ENCODE peak calls at places on chromosomes 6 and 20, in five cellular contexts. G is heart right ventricle, O is lung, W is endodermal cell, B is heart left ventricle. E is an unnamed sample. For H3K36me3, the result is how much of the 10 kb centered on the place peaks cover.

GRCh38 chr6:98835149-98836024 is 1.0 kb downstream of the POU3F2 start:
- DNase-seq in W (peak), B (no peak), O (no peak), G (peak), E (no peak)

GRCh38 chr20:19003759-19004336 is 190.3 kb downstream of the SCP2D1 start:
- DNase-seq in B (no peak), G (no peak), O (no peak), W (no peak), E (no peak)

GRCh38 chr6:119879731-119880130 is 530.2 kb upstream of the MAN1A1 start:
- DNase-seq in G (no peak), W (no peak), B (no peak), O (no peak), E (no peak)

GRCh38 chr6:47247227-47247797 is 62.4 kb downstream of the TNFRSF21 start:
- DNase-seq in W (no peak), B (peak), O (no peak), G (no peak), E (peak)

GRCh38 chr6:35601331-35602132 is 87.2 kb downstream of the FKBP5 start:
- DNase-seq in O (peak), B (peak), G (no peak), W (peak), E (peak)

GRCh38 chr20:33273117-33273851 is 9.7 kb upstream of the BPIFB1 start:
- DNase-seq in B (no peak), W (peak), O (no peak), G (no peak), E (no peak)

GRCh38 chr6:38713812-38714211 is 1.3 kb upstream of the DNAH8 start:
- DNase-seq in O (no peak), W (no peak), B (no peak), G (no peak), E (peak)

GRCh38 chr6:20605581-20605980 is 71.3 kb downstream of the CDKAL1 start:
- DNase-seq in W (no peak), B (no peak), G (no peak), O (no peak), E (peak)

GRCh38 chr6:142478117-142478516 is 176.3 kb downstream of the ADGRG6 start:
- DNase-seq in W (peak), G (no peak), B (no peak), O (no peak), E (peak)

GRCh38 chr6:158654960-158655485 is 5.2 kb downstream of the SYTL3 start:
- DNase-seq in W (peak), O (peak), B (no peak), G (no peak), E (no peak)

GRCh38 chr6:155645328-155645727 is 189.7 kb upstream of the NOX3 start:
- DNase-seq in O (no peak), G (no peak), B (no peak), W (no peak), E (peak)

GRCh38 chr6:40962241-40962640 is 76.8 kb downstream of the UNC5CL start:
- DNase-seq in W (no peak), B (no peak), O (no peak), G (no peak), E (peak)

GRCh38 chr20:51331466-51331865 is 211.1 kb downstream of the NFATC2 start:
- DNase-seq in W (no peak), O (no peak), G (no peak), B (no peak), E (no peak)

GRCh38 chr20:31602779-31603441 is 2.2 kb upstream of the ID1 start:
- DNase-seq in W (peak), G (no peak), O (no peak), B (no peak), E (peak)

GRCh38 chr6:159800141-159800865 is at the start of gene PNLDC1:
- DNase-seq in B (no peak), O (no peak), G (no peak), W (no peak), E (no peak)

GRCh38 chr6:150006961-150007464 is 18.3 kb downstream of the RAET1L start:
- DNase-seq in W (peak), G (no peak), O (no peak), B (no peak), E (no peak)

GRCh38 chr6:87968435-87969278 is 79.0 kb upstream of the SPACA1 start:
- DNase-seq in O (peak), W (peak), G (no peak), B (no peak), E (peak)

GRCh38 chr6:21003780-21004541 is 469.7 kb downstream of the CDKAL1 start:
- DNase-seq in O (no peak), G (no peak), W (no peak), B (no peak), E (peak)

GRCh38 chr6:13327691-13328075 is 654 bp downstream of the TBC1D7 start:
- DNase-seq in G (no peak), W (no peak), O (no peak), B (no peak), E (peak)

GRCh38 chr20:25447671-25448070 is 40.2 kb downstream of the GINS1 start:
- DNase-seq in O (no peak), G (no peak), W (no peak), B (no peak), E (no peak)

GRCh38 chr6:52612336-52613096 is 35.7 kb upstream of the TRAM2 start:
- DNase-seq in O (no peak), B (no peak), G (no peak), W (no peak), E (no peak)

GRCh38 chr20:57783196-57783595 is 73.4 kb upstream of the PMEPA1 start:
- DNase-seq in O (no peak), B (no peak), W (peak), G (no peak), E (no peak)

GRCh38 chr20:34215711-34216381 is 25.4 kb upstream of the ASIP start:
- DNase-seq in O (peak), W (peak), G (peak), B (peak), E (peak)

GRCh38 chr6:108735991-108736345 is 112.3 kb upstream of the ARMC2 start:
- DNase-seq in B (no peak), G (no peak), W (peak), O (no peak), E (no peak)

GRCh38 chr6:34237316-34237721 is 646 bp downstream of the HMGA1 start:
- DNase-seq in W (no peak), G (peak), B (peak), O (no peak), E (no peak)

GRCh38 chr20:5065489-5066383 is 54.0 kb downstream of the PCNA start:
- DNase-seq in B (peak), G (peak), O (peak), W (peak), E (peak)

GRCh38 chr6:118808794-118809668 is 84.9 kb upstream of the ASF1A start:
- DNase-seq in B (no peak), G (no peak), O (no peak), W (no peak), E (no peak)

GRCh38 chr6:28910901-28911680 is 12.7 kb downstream of the TRIM27 start:
- DNase-seq in B (no peak), W (no peak), O (no peak), G (no peak), E (peak)

GRCh38 chr6:36444470-36444869 is 1.7 kb downstream of the KCTD20 start:
- DNase-seq in B (no peak), W (no peak), G (no peak), O (no peak), E (peak)

GRCh38 chr20:17617868-17618672 is 48.2 kb downstream of the DSTN start:
- DNase-seq in O (no peak), W (no peak), G (no peak), B (peak), E (no peak)

GRCh38 chr20:9279905-9280304 is 211.0 kb downstream of the PLCB4 start:
- DNase-seq in B (no peak), G (no peak), W (no peak), O (no peak), E (no peak)

GRCh38 chr6:27862396-27863061 is 49.7 kb downstream of the OR2B2 start:
- DNase-seq in B (no peak), W (no peak), G (no peak), O (no peak), E (peak)

GRCh38 chr20:19987046-19987445 is 30.1 kb upstream of the NAA20 start:
- DNase-seq in W (no peak), G (no peak), O (no peak), B (no peak), E (no peak)

GRCh38 chr20:1894951-1895673 is at the start of gene SIRPA:
- DNase-seq in W (peak), G (peak), O (peak), B (peak), E (no peak)

GRCh38 chr6:169070506-169071176 is 183.0 kb downstream of the THBS2 start:
- DNase-seq in B (peak), W (no peak), O (peak), G (peak), E (peak)

GRCh38 chr20:24235740-24236139 is 233.7 kb upstream of the SYNDIG1 start:
- DNase-seq in W (no peak), B (no peak), O (no peak), G (no peak), E (no peak)

GRCh38 chr6:129732542-129732941 is 22.6 kb upstream of the ARHGAP18 start:
- DNase-seq in W (no peak), B (no peak), O (no peak), G (no peak), E (peak)

GRCh38 chr6:108438918-108439317 is 121.8 kb upstream of the FOXO3 start:
- DNase-seq in W (no peak), O (no peak), G (no peak), B (no peak), E (no peak)

GRCh38 chr6:66568271-66568670 is 861.2 kb upstream of the EYS start:
- DNase-seq in W (peak), B (no peak), G (no peak), O (no peak), E (no peak)

GRCh38 chr6:97186416-97186999 is 96.5 kb downstream of the MMS22L start:
- DNase-seq in B (peak), W (peak), O (peak), G (peak), E (peak)

GRCh38 chr6:73216859-73217258 is 8.4 kb downstream of the KHDC1L start:
- DNase-seq in G (no peak), W (no peak), B (no peak), O (no peak), E (no peak)
- TF ChIP-seq CTCF in G (no peak), W (no peak), B (no peak), O (no peak), E (no peak)

GRCh38 chr6:42659806-42660205 is 62.6 kb downstream of the PRPH2 start:
- DNase-seq in O (no peak), G (no peak), B (no peak), W (no peak), E (no peak)

DNA sequence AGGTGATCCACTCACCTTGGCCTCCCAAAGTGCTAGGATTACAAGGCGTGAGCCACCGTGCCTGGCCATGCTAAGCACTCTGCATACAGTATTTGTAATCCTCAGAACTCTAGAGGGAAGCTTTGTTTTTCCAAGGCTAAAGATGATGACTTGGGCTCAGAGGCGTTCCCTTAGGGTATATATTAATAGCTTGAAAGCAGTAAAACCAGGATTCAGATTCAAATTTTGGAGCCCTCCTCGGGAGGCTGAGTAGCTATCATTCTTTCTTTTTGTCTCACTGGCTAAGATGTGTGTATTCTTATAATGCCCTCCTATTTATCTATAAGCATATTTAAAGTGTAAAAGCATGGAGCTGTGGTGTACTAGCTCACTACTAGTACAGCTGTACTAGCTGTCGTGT is 68.5 kb downstream of the PRPH2 start:
- DNase-seq in W (no peak), G (no peak), O (no peak), B (no peak), E (no peak)
- H3K36me3 ChIP-seq in W (half or more), G (half or more), O (under half), B (under half), E (under half)

DNA sequence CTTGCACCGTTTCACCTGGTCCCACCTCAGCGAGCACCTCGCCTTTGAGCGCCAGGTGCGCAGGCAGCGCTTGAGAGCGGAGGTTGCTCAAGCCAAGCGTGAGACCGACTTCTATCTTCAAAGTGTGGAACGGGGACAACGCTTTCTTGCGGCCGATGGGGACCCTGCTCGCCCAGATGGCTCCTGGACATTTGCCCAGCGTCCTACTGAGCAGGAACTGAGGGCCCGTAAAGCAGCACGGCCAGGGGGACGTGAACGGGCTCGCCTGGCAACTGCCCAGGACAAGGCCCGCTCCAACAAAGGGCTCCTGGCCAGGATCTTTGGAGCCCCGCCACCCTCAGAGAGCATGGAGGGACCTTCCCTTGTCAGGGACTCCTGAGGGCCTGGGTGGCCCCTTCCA is 1.5 kb downstream of the ABT1 start:
- DNase-seq in G (no peak), B (no peak), W (no peak), O (no peak), E (no peak)
- H3K4me3 ChIP-seq in G (no peak), B (peak), W (peak), O (no peak), E (no peak)

GRCh38 chr20:53448875-53449274 is 144.8 kb downstream of the ZNF217 start:
- DNase-seq in W (no peak), O (no peak), G (no peak), B (no peak), E (no peak)

DNA sequence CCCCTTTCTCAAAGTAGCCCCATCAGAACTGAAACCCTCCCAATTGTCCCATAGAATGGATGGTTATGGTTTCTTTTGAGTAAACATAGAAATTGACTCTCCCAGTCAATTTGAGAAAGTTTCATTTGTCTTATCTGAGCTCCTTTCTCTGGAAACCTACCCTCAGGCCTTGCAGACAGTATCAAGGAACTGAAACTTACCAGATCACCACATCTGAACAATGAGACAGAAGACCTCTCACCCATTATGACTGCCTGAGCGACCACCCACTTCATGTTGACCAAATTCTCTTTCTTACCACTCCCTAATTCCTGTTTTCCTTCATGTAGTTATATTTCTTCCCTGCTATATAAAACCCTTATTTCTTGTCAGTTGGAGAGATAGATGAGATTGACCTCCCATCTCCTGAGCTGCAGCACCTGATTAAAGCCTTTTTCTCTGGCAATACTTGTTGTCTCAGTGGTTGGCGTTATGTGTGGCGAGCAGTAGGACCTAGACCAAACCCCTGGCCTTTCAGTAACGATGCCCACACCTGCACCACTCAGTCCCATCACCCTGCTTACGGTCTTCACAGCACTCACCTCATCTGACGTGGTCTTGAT is 138.9 kb downstream of the ZNF217 start:
- DNase-seq in B (no peak), G (no peak), O (no peak), W (no peak), E (no peak)
- TF ChIP-seq CTCF in B (no peak), G (no peak), O (no peak), W (no peak), E (no peak)

DNA sequence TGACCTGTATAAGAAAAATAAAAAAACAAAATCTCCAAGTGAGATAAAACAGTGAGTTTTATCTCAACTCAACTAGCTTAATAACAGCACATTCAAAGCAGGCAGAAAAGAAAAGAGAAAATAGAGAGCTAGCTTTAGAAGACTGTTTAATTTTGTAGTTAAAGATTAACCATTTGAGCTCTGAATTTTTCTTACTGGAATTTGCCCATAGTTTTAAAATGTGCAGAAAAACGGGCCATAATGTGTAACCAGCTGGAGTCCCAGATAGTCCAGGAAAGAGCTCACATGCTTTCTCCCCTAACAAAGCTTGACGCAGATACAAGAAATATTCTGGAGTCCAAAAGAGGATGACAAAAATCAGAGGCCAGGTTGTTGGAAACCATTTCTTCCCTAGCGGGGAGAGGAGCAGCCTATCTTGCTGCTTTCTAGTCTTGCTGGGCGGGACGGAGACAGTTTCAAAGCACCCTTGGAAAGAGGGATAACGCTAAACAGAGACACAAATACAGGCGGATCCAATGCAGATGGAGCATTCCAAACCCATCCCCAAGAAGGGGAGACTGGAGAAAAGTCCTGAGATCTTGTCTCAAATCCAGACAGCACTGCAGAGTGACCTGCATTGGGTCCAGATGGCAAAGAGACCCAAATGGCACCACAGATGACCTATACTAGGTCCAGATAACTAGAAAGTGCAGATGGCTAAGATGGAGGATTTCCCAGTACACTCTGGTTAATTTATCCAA is 16.1 kb downstream of the TTK start:
- DNase-seq in W (no peak), G (no peak), B (no peak), O (no peak), E (no peak)
- H3K36me3 ChIP-seq in W (half or more), G (under half), B (under half), O (under half), E (under half)

GRCh38 chr20:48340915-48341314 is 486.9 kb downstream of the PREX1 start:
- DNase-seq in O (no peak), G (no peak), W (no peak), B (no peak), E (no peak)
- H3K4me3 ChIP-seq in O (no peak), G (no peak), W (no peak), B (no peak), E (no peak)

DNA sequence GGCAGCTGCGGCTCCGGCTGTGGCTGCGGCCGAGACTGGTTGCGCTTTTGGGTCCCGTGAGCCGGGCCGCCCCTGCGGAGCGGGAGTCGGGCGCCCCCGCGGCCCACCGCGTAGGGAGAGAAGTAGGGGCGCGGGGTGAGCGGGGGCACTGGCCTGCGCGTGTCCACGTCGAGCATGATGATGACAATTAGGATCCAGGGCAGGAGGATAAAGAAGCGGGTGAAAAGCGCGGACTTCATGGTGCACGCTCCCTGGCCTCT is 739 bp downstream of the B3GAT2 start:
- DNase-seq in W (no peak), B (no peak), G (no peak), O (no peak), E (no peak)
- TF ChIP-seq CTCF in W (peak), B (no peak), G (no peak), O (no peak), E (no peak)

DNA sequence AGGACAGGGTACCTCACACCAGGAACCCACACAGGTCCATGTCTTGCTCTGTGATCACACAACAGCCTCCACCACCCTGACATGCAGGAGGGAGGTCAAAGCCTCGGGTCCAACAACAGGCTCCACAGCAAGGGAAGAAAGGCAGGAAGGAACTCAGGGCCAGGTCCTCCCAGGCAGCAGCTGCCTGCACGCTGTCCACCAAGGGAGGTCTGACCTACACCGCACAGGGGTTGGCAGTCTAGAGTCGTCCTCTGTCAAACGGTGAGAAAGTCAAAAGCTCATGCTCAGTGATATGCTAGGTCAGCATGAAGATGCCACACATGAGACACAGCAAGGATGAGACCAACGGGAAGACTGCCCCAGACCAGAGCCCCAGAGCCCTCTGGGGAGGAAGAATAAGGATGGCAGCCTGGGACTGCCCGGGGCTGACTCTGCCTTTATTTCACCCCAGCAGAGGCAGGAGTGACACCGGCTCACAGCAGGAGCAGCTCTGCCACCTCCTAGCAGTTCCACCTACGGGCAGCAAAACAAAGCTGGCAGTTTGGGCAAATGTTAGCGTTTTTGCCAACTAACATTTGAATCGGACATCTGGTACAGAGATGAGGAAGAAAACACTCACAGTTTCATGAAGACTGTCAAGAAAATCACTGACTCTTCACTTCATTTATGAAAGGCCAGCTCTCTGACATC is 8.5 kb downstream of the GMEB2 start:
- DNase-seq in W (no peak), B (no peak), O (no peak), G (no peak), E (no peak)
- H3K36me3 ChIP-seq in W (under half), B (under half), O (under half), G (under half), E (under half)

GRCh38 chr6:7587631-7588100 is 2.3 kb upstream of the SNRNP48 start:
- DNase-seq in O (no peak), W (no peak), G (no peak), B (no peak), E (peak)

GRCh38 chr6:7590918-7591302 is 912 bp downstream of the SNRNP48 start:
- DNase-seq in W (peak), O (no peak), G (no peak), B (peak), E (no peak)

GRCh38 chr6:7589949-7590917 is at the start of gene SNRNP48:
- DNase-seq in B (peak), W (peak), G (peak), O (peak), E (peak)

GRCh38 chr6:7591770-7592169 is 1.8 kb downstream of the SNRNP48 start:
- DNase-seq in G (no peak), B (no peak), W (no peak), O (no peak), E (no peak)

GRCh38 chr6:7589221-7589620 is 777 bp upstream of the SNRNP48 start:
- DNase-seq in G (no peak), B (no peak), O (no peak), W (no peak), E (peak)
- H3K4me3 ChIP-seq in G (peak), B (peak), O (no peak), W (peak), E (no peak)